ENCODE peak calls at places on chromosome 14, in ten cellular contexts. E is astrocyte of the spinal cord, P is MM.1S, X is Panc1, D is astrocyte, O is heart left ventricle, W is RWPE1, S is psoas muscle, J is pancreas, U is tibial artery. H is an unnamed sample.

GRCh38 chr14:60085085-60085484 is 6.6 kb upstream of the PCNX4 start:
- DNase-seq in E (no peak), P (no peak), X (no peak), D (no peak), O (no peak), W (peak; percentile 17), S (no peak), J (no peak), U (no peak), H (peak; percentile 72)

GRCh38 chr14:80634106-80634758 is 307.3 kb downstream of the CEP128 start:
- DNase-seq in E (peak; percentile 17), P (no peak), X (no peak), D (no peak), O (no peak), W (peak; percentile 34), S (no peak), J (no peak), U (no peak), H (peak; percentile 71)

GRCh38 chr14:92748259-92749016 is at the start of gene LGMN:
- DNase-seq in E (peak; percentile 91), P (peak; percentile 86), X (peak; percentile 52), D (peak; percentile 86), O (peak; percentile 98), W (peak; percentile 92), S (peak; percentile 98), J (peak; percentile 97), U (peak; percentile 98), H (peak; percentile 95)

GRCh38 chr14:21041676-21042433 is at the start of gene RNASE7:
- DNase-seq in E (no peak), P (no peak), X (no peak), D (peak; percentile 42), O (no peak), W (peak; percentile 90), S (peak; percentile 83), J (no peak), U (no peak), H (peak; percentile 57)

GRCh38 chr14:74500417-74501134 is 7.0 kb downstream of the ISCA2 start:
- DNase-seq in E (no peak), P (no peak), X (no peak), D (no peak), O (no peak), W (no peak), S (no peak), J (no peak), U (no peak), H (no peak)

GRCh38 chr14:71645656-71646055 is 286.6 kb upstream of the RGS6 start:
- DNase-seq in E (no peak), P (no peak), X (no peak), D (peak; percentile 57), O (no peak), W (no peak), S (no peak), J (no peak), U (no peak), H (peak; percentile 52)

GRCh38 chr14:95664046-95664445 is 22.2 kb upstream of the TCL1B start:
- DNase-seq in E (no peak), P (no peak), X (no peak), D (no peak), O (no peak), W (no peak), S (no peak), J (no peak), U (no peak), H (no peak)

GRCh38 chr14:102485693-102486512 is 23.7 kb downstream of the ANKRD9 start:
- DNase-seq in E (no peak), P (no peak), X (no peak), D (no peak), O (no peak), W (no peak), S (no peak), J (peak; percentile 23), U (no peak), H (no peak)

GRCh38 chr14:51394391-51394790 is 154.3 kb downstream of the TMX1 start:
- DNase-seq in E (no peak), P (no peak), X (no peak), D (no peak), O (no peak), W (no peak), S (no peak), J (no peak), U (no peak), H (no peak)

GRCh38 chr14:44745371-44745770 is 216.4 kb downstream of the KLHL28 start:
- DNase-seq in E (no peak), P (no peak), X (no peak), D (no peak), O (no peak), W (no peak), S (no peak), J (no peak), U (no peak), H (no peak)

GRCh38 chr14:58826845-58827686 is 189.3 kb downstream of the DACT1 start:
- DNase-seq in E (no peak), P (no peak), X (no peak), D (no peak), O (no peak), W (no peak), S (no peak), J (no peak), U (no peak), H (no peak)

GRCh38 chr14:46580941-46581671 is 70.5 kb downstream of the RPL10L start:
- DNase-seq in E (peak; percentile 59), P (peak; percentile 23), X (no peak), D (peak; percentile 33), O (no peak), W (no peak), S (no peak), J (no peak), U (no peak), H (peak; percentile 63)

GRCh38 chr14:64841772-64842490 is 37.8 kb downstream of the SPTB start:
- DNase-seq in E (no peak), P (no peak), X (no peak), D (no peak), O (peak; percentile 52), W (no peak), S (peak; percentile 92), J (no peak), U (no peak), H (no peak)

GRCh38 chr14:75562048-75562447 is 16.4 kb upstream of the FLVCR2 start:
- DNase-seq in E (no peak), P (no peak), X (no peak), D (no peak), O (no peak), W (no peak), S (no peak), J (no peak), U (no peak), H (peak; percentile 26)

GRCh38 chr14:38042356-38042755 is 165.3 kb upstream of the SSTR1 start:
- DNase-seq in E (peak; percentile 65), P (no peak), X (no peak), D (peak; percentile 47), O (no peak), W (no peak), S (no peak), J (no peak), U (no peak), H (peak; percentile 37)

DNA sequence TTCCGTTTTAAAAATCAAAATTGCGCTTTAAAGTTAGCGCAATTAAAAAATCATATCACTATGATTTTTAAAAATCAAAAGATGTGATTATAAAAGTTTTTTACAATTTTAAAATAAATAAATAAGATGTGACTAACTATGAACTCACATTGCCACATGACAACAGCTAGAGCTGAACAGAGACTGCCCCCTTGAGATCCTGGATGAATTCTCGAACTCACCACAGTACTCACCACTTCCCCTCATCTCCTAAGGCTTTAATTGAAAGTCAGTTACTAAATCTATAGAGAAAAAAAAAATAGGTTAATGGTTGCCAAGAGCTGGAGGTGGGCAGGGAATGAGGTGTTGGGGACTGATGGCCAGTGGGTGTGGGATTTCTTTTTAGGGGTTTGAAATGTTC is 384.2 kb downstream of the ZFP36L1 start:
- DNase-seq in E (no peak), P (no peak), X (no peak), D (no peak), O (no peak), W (no peak), S (no peak), J (no peak), U (no peak), H (no peak)
- TF ChIP-seq CTCF in E (peak; percentile 23), P (no peak), X (no peak), D (no peak), O (no peak), W (no peak), S (no peak), J (no peak), U (peak; percentile 18), H (no peak)

GRCh38 chr14:54777395-54777794 is 125.2 kb downstream of the GCH1 start:
- DNase-seq in E (no peak), P (no peak), X (no peak), D (no peak), O (no peak), W (no peak), S (no peak), J (no peak), U (no peak), H (no peak)

GRCh38 chr14:54775486-54776100 is 127.0 kb downstream of the GCH1 start:
- DNase-seq in E (no peak), P (no peak), X (no peak), D (no peak), O (no peak), W (no peak), S (no peak), J (no peak), U (no peak), H (no peak)

GRCh38 chr14:54774824-54775223 is 127.8 kb downstream of the GCH1 start:
- DNase-seq in E (no peak), P (no peak), X (no peak), D (no peak), O (no peak), W (no peak), S (no peak), J (no peak), U (no peak), H (no peak)

GRCh38 chr14:54778618-54779017 is 124.0 kb downstream of the GCH1 start:
- DNase-seq in E (no peak), P (no peak), X (no peak), D (no peak), O (no peak), W (no peak), S (no peak), J (no peak), U (peak; percentile 14), H (no peak)

GRCh38 chr14:54776361-54777001 is 126.1 kb downstream of the GCH1 start:
- DNase-seq in E (peak; percentile 75), P (no peak), X (no peak), D (peak; percentile 90), O (peak; percentile 65), W (no peak), S (peak; percentile 81), J (no peak), U (peak; percentile 66), H (peak; percentile 33)
- TF ChIP-seq CTCF in E (no peak), P (no peak), X (no peak), D (no peak), O (no peak), W (no peak), S (no peak), J (no peak), U (no peak), H (no peak)

GRCh38 chr14:103905861-103906456 is 22.3 kb upstream of the TDRD9 start:
- DNase-seq in E (no peak), P (no peak), X (no peak), D (no peak), O (no peak), W (no peak), S (no peak), J (no peak), U (no peak), H (no peak)
- TF ChIP-seq CTCF in E (peak; percentile 37), P (no peak), X (no peak), D (no peak), O (no peak), W (no peak), S (no peak), J (no peak), U (no peak), H (no peak)

GRCh38 chr14:90274019-90274418 is 17.7 kb downstream of the PSMC1 start:
- DNase-seq in E (no peak), P (no peak), X (no peak), D (no peak), O (no peak), W (no peak), S (no peak), J (no peak), U (no peak), H (no peak)
- TF ChIP-seq CTCF in E (peak; percentile 16), P (no peak), X (no peak), D (no peak), O (no peak), W (no peak), S (no peak), J (no peak), U (no peak), H (no peak)

H was measured in MCF 10A.